ENCODE peak calls at places on chromosomes 16 and 17, in six cellular contexts. X is hepatocyte, A is GM23248, D is PC-3, I is HCT116, V is MM.1S. Y is an unnamed sample. For H3K27me3 and H3K9me3, the result is how much of the 10 kb centered on the place peaks cover.

GRCh38 chr17:226773-227580 is 45.5 kb upstream of the DOC2B start:
- DNase-seq in X (no peak), A (no peak), D (no peak), I (no peak), V (no peak), Y (peak)

GRCh38 chr17:16491131-16491702 is 776 bp downstream of the LRRC75A start:
- DNase-seq in X (peak), A (no peak), D (peak), I (no peak), V (no peak), Y (peak)

GRCh38 chr17:76091526-76092285 is 11.9 kb downstream of the EXOC7 start:
- DNase-seq in X (no peak), A (no peak), D (no peak), I (no peak), V (no peak), Y (no peak)

GRCh38 chr17:68057531-68057952 is 22.0 kb downstream of the KPNA2 start:
- DNase-seq in X (no peak), A (peak), D (peak), I (peak), V (peak), Y (no peak)

GRCh38 chr16:57938936-57939871 is 31.7 kb downstream of the CNGB1 start:
- DNase-seq in X (peak), A (peak), D (peak), I (peak), V (no peak), Y (no peak)

GRCh38 chr17:55278173-55278748 is 13.5 kb downstream of the HLF start:
- DNase-seq in X (no peak), A (no peak), D (no peak), I (no peak), V (no peak), Y (no peak)

GRCh38 chr17:7435676-7436555 is 681 bp downstream of the TMEM102 start:
- DNase-seq in X (peak), A (peak), D (peak), I (peak), V (peak), Y (peak)

GRCh38 chr17:77836557-77837041 is 121.9 kb upstream of the TNRC6C start:
- DNase-seq in X (no peak), A (peak), D (peak), I (peak), V (no peak), Y (no peak)

GRCh38 chr17:75260679-75261335 is 599 bp downstream of the GGA3 start:
- DNase-seq in X (no peak), A (peak), D (peak), I (no peak), V (no peak), Y (no peak)

GRCh38 chr17:11245792-11246191 is 4.8 kb downstream of the SHISA6 start:
- DNase-seq in X (no peak), A (no peak), D (no peak), I (no peak), V (no peak), Y (no peak)

GRCh38 chr17:30554839-30555751 is 77.9 kb downstream of the GOSR1 start:
- DNase-seq in X (no peak), A (peak), D (peak), I (peak), V (no peak), Y (peak)

GRCh38 chr16:52497067-52497816 is 49.7 kb downstream of the TOX3 start:
- DNase-seq in X (peak), A (no peak), D (peak), I (no peak), V (no peak), Y (no peak)

GRCh38 chr16:74951676-74952075 is 33.2 kb downstream of the WDR59 start:
- DNase-seq in X (no peak), A (no peak), D (no peak), I (no peak), V (no peak), Y (no peak)

GRCh38 chr16:50407351-50407750 is 38.6 kb upstream of the BRD7 start:
- DNase-seq in X (no peak), A (no peak), D (no peak), I (no peak), V (no peak), Y (peak)

GRCh38 chr17:55527520-55528118 is 16.4 kb upstream of the SMIM36 start:
- DNase-seq in X (peak), A (peak), D (peak), I (peak), V (peak), Y (peak)

GRCh38 chr17:49687878-49688491 is 10.1 kb upstream of the SPOP start:
- DNase-seq in X (no peak), A (peak), D (peak), I (no peak), V (no peak), Y (no peak)

GRCh38 chr16:88686439-88687253 is at the start of gene SNAI3:
- DNase-seq in X (peak), A (peak), D (peak), I (peak), V (peak), Y (peak)

GRCh38 chr17:44247346-44248219 is 20.4 kb downstream of the SLC4A1 start:
- DNase-seq in X (no peak), A (no peak), D (no peak), I (no peak), V (no peak), Y (no peak)

GRCh38 chr17:59423137-59423703 is 91.8 kb downstream of the YPEL2 start:
- DNase-seq in X (peak), A (peak), D (peak), I (peak), V (no peak), Y (no peak)

GRCh38 chr16:81080233-81080632 is 3.2 kb upstream of the C16orf46 start:
- DNase-seq in X (no peak), A (no peak), D (no peak), I (no peak), V (no peak), Y (no peak)

GRCh38 chr17:6257339-6257738 is 177.6 kb downstream of the AIPL1 start:
- DNase-seq in X (no peak), A (no peak), D (peak), I (no peak), V (no peak), Y (peak)

GRCh38 chr16:85746431-85747227 is 4.3 kb downstream of the C16orf74 start:
- DNase-seq in X (no peak), A (peak), D (peak), I (peak), V (no peak), Y (no peak)

GRCh38 chr16:49660647-49661046 is 195.3 kb downstream of the ZNF423 start:
- DNase-seq in X (no peak), A (no peak), D (no peak), I (no peak), V (no peak), Y (no peak)

GRCh38 chr16:85637808-85638186 is 24.7 kb downstream of the GSE1 start:
- DNase-seq in X (no peak), A (no peak), D (no peak), I (no peak), V (no peak), Y (no peak)

GRCh38 chr17:75637143-75637538 is 3.9 kb downstream of the SMIM5 start:
- DNase-seq in X (no peak), A (no peak), D (no peak), I (no peak), V (no peak), Y (no peak)

GRCh38 chr16:67441289-67441753 is 10.4 kb downstream of the HSD11B2 start:
- DNase-seq in X (no peak), A (no peak), D (no peak), I (no peak), V (no peak), Y (no peak)

GRCh38 chr16:13909872-13910303 is 10.1 kb upstream of the ERCC4 start:
- DNase-seq in X (peak), A (peak), D (peak), I (no peak), V (peak), Y (no peak)

GRCh38 chr17:76560036-76560876 is 20.4 kb downstream of the PRCD start:
- DNase-seq in X (no peak), A (no peak), D (peak), I (no peak), V (no peak), Y (no peak)

GRCh38 chr17:76562734-76563148 is 22.9 kb downstream of the PRCD start:
- DNase-seq in X (no peak), A (peak), D (peak), I (no peak), V (no peak), Y (no peak)

GRCh38 chr17:56034120-56034757 is 119.0 kb upstream of the ANKFN1 start:
- DNase-seq in X (peak), A (peak), D (no peak), I (no peak), V (no peak), Y (no peak)

GRCh38 chr17:81170727-81171494 is 4.9 kb upstream of the AATK start:
- DNase-seq in X (no peak), A (no peak), D (no peak), I (no peak), V (no peak), Y (no peak)
- H3K27me3 ChIP-seq in X (under half), A (under half), D (under half), I (under half), V (half or more), Y (under half)

GRCh38 chr17:40301315-40301714 is 7.7 kb upstream of the RARA start:
- DNase-seq in X (no peak), A (no peak), D (peak), I (no peak), V (no peak), Y (no peak)
- TF ChIP-seq EZH2phosphoT487 in X (no peak), A (no peak), D (no peak), I (no peak), V (no peak), Y (no peak)

DNA sequence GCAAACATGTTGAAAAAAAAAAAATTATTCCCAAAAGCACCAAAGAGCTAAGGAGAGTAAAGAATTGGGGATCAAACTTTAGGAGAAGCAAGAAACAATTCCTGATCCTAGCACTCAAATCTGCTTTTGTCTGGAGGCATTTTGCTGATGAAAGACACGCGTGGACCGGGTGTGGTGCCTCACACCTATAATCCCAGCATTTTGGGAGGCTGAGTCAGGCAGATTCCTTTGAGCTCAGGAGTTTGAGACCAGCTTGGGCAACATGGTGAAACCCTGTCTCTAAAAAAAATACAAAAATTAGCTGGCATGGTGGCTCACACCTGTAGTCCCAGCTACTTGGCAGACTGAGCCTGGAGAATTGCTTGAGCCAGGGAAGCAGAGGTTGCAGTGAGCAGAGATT is 35.4 kb downstream of the ZFP90 start:
- DNase-seq in X (no peak), A (no peak), D (no peak), I (no peak), V (no peak), Y (no peak)
- H3K9me3 ChIP-seq in X (under half), A (under half), D (under half), I (under half), V (under half), Y (under half)

GRCh38 chr17:48542114-48542955 is 2.6 kb downstream of the HOXB2 start:
- DNase-seq in X (no peak), A (peak), D (no peak), I (no peak), V (no peak), Y (peak)

GRCh38 chr17:48544356-48545021 is 420 bp downstream of the HOXB2 start:
- DNase-seq in X (peak), A (peak), D (no peak), I (no peak), V (no peak), Y (peak)

GRCh38 chr17:48541574-48542113 is 3.3 kb downstream of the HOXB2 start:
- DNase-seq in X (peak), A (peak), D (no peak), I (no peak), V (no peak), Y (peak)

GRCh38 chr17:48543854-48544355 is 1.0 kb downstream of the HOXB2 start:
- DNase-seq in X (no peak), A (no peak), D (no peak), I (no peak), V (no peak), Y (no peak)

GRCh38 chr17:48542956-48543853 is 1.7 kb downstream of the HOXB2 start:
- DNase-seq in X (peak), A (peak), D (peak), I (no peak), V (peak), Y (peak)
- H3K27me3 ChIP-seq in X (half or more), A (under half), D (under half), I (under half), V (under half), Y (half or more)

DNA sequence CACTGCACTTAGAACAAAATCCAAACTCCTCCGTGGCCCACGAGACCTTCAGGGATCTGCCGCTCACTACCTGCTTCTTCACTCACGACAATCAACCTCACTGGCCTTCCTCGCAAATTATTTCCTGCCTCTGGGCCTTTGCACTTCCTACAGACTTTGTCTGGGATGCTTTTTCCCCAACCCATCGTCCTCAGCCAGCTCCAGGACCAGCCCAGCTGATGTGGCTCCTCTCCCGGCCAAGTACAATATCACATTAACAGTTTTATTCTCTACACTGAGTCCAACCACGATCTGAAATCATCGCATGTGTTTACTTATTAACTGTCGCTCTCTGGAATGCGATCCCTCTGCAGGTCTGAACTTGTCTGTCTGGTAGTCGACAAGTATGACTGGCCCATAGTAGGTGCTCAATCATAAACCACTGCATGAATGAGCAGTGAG is 28.0 kb downstream of the RTN4RL1 start:
- DNase-seq in X (peak), A (no peak), D (peak), I (no peak), V (no peak), Y (no peak)
- TF ChIP-seq EZH2phosphoT487 in X (no peak), A (no peak), D (no peak), I (no peak), V (no peak), Y (no peak)

Y was measured in neural progenitor cell.